ENCODE peak calls at places on chromosomes 5 and 9, in seven cellular contexts. Y, N, L, D, X, Q and F are unnamed samples.

GRCh38 chr5:134600600-134600999 is 32.0 kb downstream of the SAR1B start:
- DNase-seq in N (no peak), X (no peak), Y (no peak), D (no peak), L (no peak), Q (no peak), F (no peak)

GRCh38 chr5:21688655-21689054 is 1164.5 kb downstream of the CDH12 start:
- DNase-seq in L (no peak), X (no peak), D (no peak), N (no peak), Y (no peak), Q (no peak), F (peak)

GRCh38 chr5:92019376-92019990 is 636.4 kb upstream of the ARRDC3 start:
- DNase-seq in D (no peak), X (no peak), L (no peak), Q (no peak), N (no peak), Y (no peak), F (peak)

GRCh38 chr9:107948086-107948485 is 458.5 kb upstream of the KLF4 start:
- DNase-seq in Y (no peak), D (no peak), L (no peak), X (no peak), N (no peak), Q (no peak), F (no peak)

GRCh38 chr5:2759696-2760461 is 8.4 kb upstream of the IRX2 start:
- DNase-seq in N (no peak), L (no peak), Q (no peak), Y (no peak), D (no peak), X (no peak), F (no peak)

GRCh38 chr5:9533096-9533495 is 12.8 kb downstream of the SEMA5A start:
- DNase-seq in L (no peak), D (no peak), X (no peak), Y (no peak), N (no peak), Q (no peak), F (no peak)

GRCh38 chr5:98158440-98158839 is 615.0 kb upstream of the RGMB start:
- DNase-seq in D (no peak), L (no peak), N (no peak), X (no peak), Y (no peak), Q (no peak), F (no peak)

GRCh38 chr9:124513374-124513994 is 6.3 kb upstream of the NR5A1 start:
- DNase-seq in L (no peak), Q (no peak), X (no peak), N (no peak), Y (no peak), D (no peak), F (no peak)

GRCh38 chr5:149873896-149874295 is 70.7 kb downstream of the PDE6A start:
- DNase-seq in Q (no peak), X (no peak), L (no peak), Y (no peak), D (no peak), N (no peak), F (no peak)

GRCh38 chr5:60312098-60312497 is 387.9 kb downstream of the DEPDC1B start:
- DNase-seq in N (no peak), D (no peak), Y (no peak), L (no peak), X (no peak), Q (no peak), F (no peak)

GRCh38 chr9:127500399-127500798 is 49.1 kb downstream of the LRSAM1 start:
- DNase-seq in D (no peak), N (no peak), Q (no peak), Y (no peak), X (no peak), L (no peak), F (no peak)

GRCh38 chr9:70601000-70601929 is 186.8 kb upstream of the KLF9 start:
- DNase-seq in L (peak), Q (peak), N (peak), X (no peak), D (peak), Y (no peak), F (peak)

GRCh38 chr5:10503997-10504761 is 59.7 kb upstream of the ANKRD33B start:
- DNase-seq in L (no peak), Q (no peak), N (no peak), D (no peak), Y (no peak), X (no peak), F (peak)

GRCh38 chr5:175800656-175801081 is 70.7 kb upstream of the CPLX2 start:
- DNase-seq in L (no peak), D (no peak), Q (peak), X (no peak), N (no peak), Y (no peak), F (no peak)

GRCh38 chr5:109945723-109946480 is 256.2 kb downstream of the MAN2A1 start:
- DNase-seq in D (no peak), Y (no peak), Q (no peak), L (no peak), N (no peak), X (no peak), F (no peak)

GRCh38 chr5:38926121-38926520 is 80.3 kb downstream of the OSMR start:
- DNase-seq in N (peak), Q (no peak), Y (no peak), L (no peak), X (no peak), D (peak), F (no peak)

GRCh38 chr9:33065157-33066076 is 11.1 kb downstream of the SMU1 start:
- DNase-seq in L (no peak), X (no peak), Y (no peak), D (no peak), N (no peak), Q (no peak), F (no peak)

GRCh38 chr5:154486427-154486866 is 8.4 kb upstream of the HAND1 start:
- DNase-seq in L (no peak), D (no peak), N (no peak), Y (no peak), X (no peak), Q (no peak), F (no peak)

GRCh38 chr9:125911861-125912260 is 164.7 kb downstream of the PBX3 start:
- DNase-seq in N (no peak), D (peak), Q (no peak), Y (no peak), L (no peak), X (no peak), F (peak)

GRCh38 chr5:153613143-153613542 is 122.7 kb downstream of the GRIA1 start:
- DNase-seq in N (no peak), Y (no peak), D (no peak), Q (no peak), L (no peak), X (no peak), F (peak)